ENCODE peak calls at places on chromosomes 13 and 19, in seven cellular contexts. One of them, this sample, is unnamed.

GRCh38 chr19:49807888-49808675 is 5.0 kb downstream of the FUZ start:
- DNase-seq in T1000: no peak
- DNase-seq in M059J: no peak
- DNase-seq in EH: no peak
- DNase-seq in neural crest cell: no peak
- DNase-seq in pancreas: no peak
- DNase-seq in activated naive CD8-positive, alpha-beta T cell treated with anti-CD3 and anti-CD28 coated beads for 36 hours: no peak
- DNase-seq in this sample: no peak

GRCh38 chr13:86633346-86633745 is 834.1 kb upstream of the SLITRK6 start:
- DNase-seq in T1000: no peak
- DNase-seq in M059J: no peak
- DNase-seq in EH: no peak
- DNase-seq in neural crest cell: no peak
- DNase-seq in pancreas: no peak
- DNase-seq in activated naive CD8-positive, alpha-beta T cell treated with anti-CD3 and anti-CD28 coated beads for 36 hours: no peak
- DNase-seq in this sample: no peak

GRCh38 chr19:3360494-3361383 is 5.6 kb upstream of the NFIC start:
- DNase-seq in T1000: no peak
- DNase-seq in M059J: no peak
- DNase-seq in EH: peak; percentile 46
- DNase-seq in neural crest cell: no peak
- DNase-seq in pancreas: peak; percentile 75
- DNase-seq in activated naive CD8-positive, alpha-beta T cell treated with anti-CD3 and anti-CD28 coated beads for 36 hours: peak; percentile 81
- DNase-seq in this sample: no peak

GRCh38 chr19:16043156-16043757 is 33.0 kb upstream of the TPM4 start:
- DNase-seq in T1000: no peak
- DNase-seq in M059J: no peak
- DNase-seq in EH: no peak
- DNase-seq in neural crest cell: no peak
- DNase-seq in pancreas: no peak
- DNase-seq in activated naive CD8-positive, alpha-beta T cell treated with anti-CD3 and anti-CD28 coated beads for 36 hours: no peak
- DNase-seq in this sample: no peak

GRCh38 chr13:83845121-83845520 is 37.2 kb downstream of the SLITRK1 start:
- DNase-seq in T1000: no peak
- DNase-seq in M059J: no peak
- DNase-seq in EH: peak; percentile 67
- DNase-seq in neural crest cell: no peak
- DNase-seq in pancreas: no peak
- DNase-seq in activated naive CD8-positive, alpha-beta T cell treated with anti-CD3 and anti-CD28 coated beads for 36 hours: no peak
- DNase-seq in this sample: no peak

GRCh38 chr13:50244913-50245574 is 229.8 kb downstream of the KCNRG start:
- DNase-seq in T1000: peak; percentile 30
- DNase-seq in M059J: peak; percentile 94
- DNase-seq in EH: peak; percentile 86
- DNase-seq in neural crest cell: no peak
- DNase-seq in pancreas: peak; percentile 38
- DNase-seq in activated naive CD8-positive, alpha-beta T cell treated with anti-CD3 and anti-CD28 coated beads for 36 hours: peak; percentile 67
- DNase-seq in this sample: no peak

GRCh38 chr13:104843328-104843727 is 1692.1 kb downstream of the EFNB2 start:
- DNase-seq in T1000: no peak
- DNase-seq in M059J: no peak
- DNase-seq in EH: no peak
- DNase-seq in neural crest cell: no peak
- DNase-seq in pancreas: no peak
- DNase-seq in activated naive CD8-positive, alpha-beta T cell treated with anti-CD3 and anti-CD28 coated beads for 36 hours: no peak
- DNase-seq in this sample: no peak

GRCh38 chr19:44990966-44991365 is 10.3 kb upstream of the RELB start:
- DNase-seq in T1000: no peak
- DNase-seq in M059J: no peak
- DNase-seq in EH: no peak
- DNase-seq in neural crest cell: no peak
- DNase-seq in pancreas: no peak
- DNase-seq in activated naive CD8-positive, alpha-beta T cell treated with anti-CD3 and anti-CD28 coated beads for 36 hours: no peak
- DNase-seq in this sample: no peak

GRCh38 chr19:51568456-51568855 is 2.6 kb upstream of the ZNF175 start:
- DNase-seq in T1000: no peak
- DNase-seq in M059J: peak; percentile 36
- DNase-seq in EH: no peak
- DNase-seq in neural crest cell: no peak
- DNase-seq in pancreas: no peak
- DNase-seq in activated naive CD8-positive, alpha-beta T cell treated with anti-CD3 and anti-CD28 coated beads for 36 hours: no peak
- DNase-seq in this sample: no peak

GRCh38 chr13:48801255-48801654 is 147.5 kb downstream of the CYSLTR2 start:
- DNase-seq in T1000: no peak
- DNase-seq in M059J: peak; percentile 32
- DNase-seq in EH: peak; percentile 76
- DNase-seq in neural crest cell: no peak
- DNase-seq in pancreas: no peak
- DNase-seq in activated naive CD8-positive, alpha-beta T cell treated with anti-CD3 and anti-CD28 coated beads for 36 hours: no peak
- DNase-seq in this sample: no peak

GRCh38 chr19:17471410-17472125 is 1.2 kb downstream of the SLC27A1 start:
- DNase-seq in T1000: no peak
- DNase-seq in M059J: no peak
- DNase-seq in EH: no peak
- DNase-seq in neural crest cell: no peak
- DNase-seq in pancreas: no peak
- DNase-seq in activated naive CD8-positive, alpha-beta T cell treated with anti-CD3 and anti-CD28 coated beads for 36 hours: no peak
- DNase-seq in this sample: no peak

GRCh38 chr19:4567584-4568071 is 8.1 kb upstream of the SEMA6B start:
- DNase-seq in T1000: peak; percentile 15
- DNase-seq in M059J: peak; percentile 41
- DNase-seq in EH: peak; percentile 50
- DNase-seq in neural crest cell: peak; percentile 90
- DNase-seq in pancreas: peak; percentile 49
- DNase-seq in activated naive CD8-positive, alpha-beta T cell treated with anti-CD3 and anti-CD28 coated beads for 36 hours: peak; percentile 64
- DNase-seq in this sample: peak; percentile 60

GRCh38 chr13:81602236-81602635 is 1261.3 kb upstream of the SPRY2 start:
- DNase-seq in T1000: no peak
- DNase-seq in M059J: no peak
- DNase-seq in EH: no peak
- DNase-seq in neural crest cell: no peak
- DNase-seq in pancreas: no peak
- DNase-seq in activated naive CD8-positive, alpha-beta T cell treated with anti-CD3 and anti-CD28 coated beads for 36 hours: no peak
- DNase-seq in this sample: no peak

GRCh38 chr19:32022044-32022945 is 323.1 kb upstream of the ZNF507 start:
- DNase-seq in T1000: no peak
- DNase-seq in M059J: no peak
- DNase-seq in EH: no peak
- DNase-seq in neural crest cell: no peak
- DNase-seq in pancreas: no peak
- DNase-seq in activated naive CD8-positive, alpha-beta T cell treated with anti-CD3 and anti-CD28 coated beads for 36 hours: no peak
- DNase-seq in this sample: no peak

GRCh38 chr19:18587561-18587960 is 1.0 kb upstream of the REX1BD start:
- DNase-seq in T1000: no peak
- DNase-seq in M059J: no peak
- DNase-seq in EH: no peak
- DNase-seq in neural crest cell: no peak
- DNase-seq in pancreas: no peak
- DNase-seq in activated naive CD8-positive, alpha-beta T cell treated with anti-CD3 and anti-CD28 coated beads for 36 hours: no peak
- DNase-seq in this sample: no peak

GRCh38 chr13:51684076-51684475 is 99.8 kb downstream of the WDFY2 start:
- DNase-seq in T1000: no peak
- DNase-seq in M059J: peak; percentile 45
- DNase-seq in EH: peak; percentile 67
- DNase-seq in neural crest cell: no peak
- DNase-seq in pancreas: no peak
- DNase-seq in activated naive CD8-positive, alpha-beta T cell treated with anti-CD3 and anti-CD28 coated beads for 36 hours: no peak
- DNase-seq in this sample: no peak

GRCh38 chr19:7366701-7367420 is 18.1 kb downstream of the ARHGEF18 start:
- DNase-seq in T1000: no peak
- DNase-seq in M059J: peak; percentile 68
- DNase-seq in EH: peak; percentile 59
- DNase-seq in neural crest cell: no peak
- DNase-seq in pancreas: no peak
- DNase-seq in activated naive CD8-positive, alpha-beta T cell treated with anti-CD3 and anti-CD28 coated beads for 36 hours: peak; percentile 24
- DNase-seq in this sample: no peak

GRCh38 chr13:38769526-38769925 is 82.6 kb downstream of the FREM2 start:
- DNase-seq in T1000: no peak
- DNase-seq in M059J: no peak
- DNase-seq in EH: no peak
- DNase-seq in neural crest cell: no peak
- DNase-seq in pancreas: no peak
- DNase-seq in activated naive CD8-positive, alpha-beta T cell treated with anti-CD3 and anti-CD28 coated beads for 36 hours: no peak
- DNase-seq in this sample: no peak

GRCh38 chr19:6772028-6772865 is at the start of gene VAV1:
- DNase-seq in T1000: no peak
- DNase-seq in M059J: no peak
- DNase-seq in EH: no peak
- DNase-seq in neural crest cell: no peak
- DNase-seq in pancreas: no peak
- DNase-seq in activated naive CD8-positive, alpha-beta T cell treated with anti-CD3 and anti-CD28 coated beads for 36 hours: peak; percentile 81
- DNase-seq in this sample: no peak

GRCh38 chr13:24277721-24278120 is 31.7 kb upstream of the C1QTNF9 start:
- DNase-seq in T1000: no peak
- DNase-seq in M059J: no peak
- DNase-seq in EH: no peak
- DNase-seq in neural crest cell: no peak
- DNase-seq in pancreas: no peak
- DNase-seq in activated naive CD8-positive, alpha-beta T cell treated with anti-CD3 and anti-CD28 coated beads for 36 hours: no peak
- DNase-seq in this sample: no peak

GRCh38 chr19:45495178-45495577 is 1.7 kb downstream of the RTN2 start:
- DNase-seq in T1000: no peak
- DNase-seq in M059J: no peak
- DNase-seq in EH: no peak
- DNase-seq in neural crest cell: no peak
- DNase-seq in pancreas: no peak
- DNase-seq in activated naive CD8-positive, alpha-beta T cell treated with anti-CD3 and anti-CD28 coated beads for 36 hours: no peak
- DNase-seq in this sample: no peak

GRCh38 chr13:93875527-93875926 is 604.0 kb downstream of the DCT start:
- DNase-seq in T1000: no peak
- DNase-seq in M059J: no peak
- DNase-seq in EH: peak; percentile 18
- DNase-seq in neural crest cell: no peak
- DNase-seq in pancreas: no peak
- DNase-seq in activated naive CD8-positive, alpha-beta T cell treated with anti-CD3 and anti-CD28 coated beads for 36 hours: no peak
- DNase-seq in this sample: no peak

GRCh38 chr13:22278336-22278929 is 607.6 kb downstream of the FGF9 start:
- DNase-seq in T1000: no peak
- DNase-seq in M059J: peak; percentile 1
- DNase-seq in EH: peak; percentile 8
- DNase-seq in neural crest cell: peak; percentile 47
- DNase-seq in pancreas: peak; percentile 73
- DNase-seq in activated naive CD8-positive, alpha-beta T cell treated with anti-CD3 and anti-CD28 coated beads for 36 hours: peak; percentile 38
- DNase-seq in this sample: peak; percentile 8

GRCh38 chr19:48498576-48498879 is 13.1 kb downstream of the LMTK3 start:
- DNase-seq in T1000: no peak
- DNase-seq in M059J: no peak
- DNase-seq in EH: no peak
- DNase-seq in neural crest cell: no peak
- DNase-seq in pancreas: no peak
- DNase-seq in activated naive CD8-positive, alpha-beta T cell treated with anti-CD3 and anti-CD28 coated beads for 36 hours: no peak
- DNase-seq in this sample: no peak

GRCh38 chr13:49238621-49239020 is 9.1 kb upstream of the CDADC1 start:
- DNase-seq in T1000: no peak
- DNase-seq in M059J: peak; percentile 80
- DNase-seq in EH: peak; percentile 64
- DNase-seq in neural crest cell: no peak
- DNase-seq in pancreas: no peak
- DNase-seq in activated naive CD8-positive, alpha-beta T cell treated with anti-CD3 and anti-CD28 coated beads for 36 hours: no peak
- DNase-seq in this sample: no peak

GRCh38 chr13:59442946-59443345 is 720.8 kb downstream of the DIAPH3 start:
- DNase-seq in T1000: no peak
- DNase-seq in M059J: no peak
- DNase-seq in EH: no peak
- DNase-seq in neural crest cell: no peak
- DNase-seq in pancreas: no peak
- DNase-seq in activated naive CD8-positive, alpha-beta T cell treated with anti-CD3 and anti-CD28 coated beads for 36 hours: no peak
- DNase-seq in this sample: no peak

GRCh38 chr13:58994778-58995177 is 1169.0 kb downstream of the DIAPH3 start:
- DNase-seq in T1000: no peak
- DNase-seq in M059J: peak; percentile 43
- DNase-seq in EH: no peak
- DNase-seq in neural crest cell: no peak
- DNase-seq in pancreas: no peak
- DNase-seq in activated naive CD8-positive, alpha-beta T cell treated with anti-CD3 and anti-CD28 coated beads for 36 hours: no peak
- DNase-seq in this sample: no peak

GRCh38 chr13:41389580-41389979 is 67.8 kb upstream of the RGCC start:
- DNase-seq in T1000: no peak
- DNase-seq in M059J: no peak
- DNase-seq in EH: no peak
- DNase-seq in neural crest cell: no peak
- DNase-seq in pancreas: no peak
- DNase-seq in activated naive CD8-positive, alpha-beta T cell treated with anti-CD3 and anti-CD28 coated beads for 36 hours: no peak
- DNase-seq in this sample: no peak

GRCh38 chr19:1239796-1240737 is 1.5 kb upstream of the ATP5F1D start:
- DNase-seq in T1000: peak; percentile 95
- DNase-seq in M059J: peak; percentile 79
- DNase-seq in EH: peak; percentile 88
- DNase-seq in neural crest cell: peak; percentile 96
- DNase-seq in pancreas: peak; percentile 82
- DNase-seq in activated naive CD8-positive, alpha-beta T cell treated with anti-CD3 and anti-CD28 coated beads for 36 hours: peak; percentile 98
- DNase-seq in this sample: peak; percentile 94

GRCh38 chr19:9650345-9650744 is 24.6 kb downstream of the ZNF562 start:
- DNase-seq in T1000: no peak
- DNase-seq in M059J: no peak
- DNase-seq in EH: no peak
- DNase-seq in neural crest cell: no peak
- DNase-seq in pancreas: no peak
- DNase-seq in activated naive CD8-positive, alpha-beta T cell treated with anti-CD3 and anti-CD28 coated beads for 36 hours: no peak
- DNase-seq in this sample: no peak

GRCh38 chr13:43261018-43261417 is 237.6 kb downstream of the DNAJC15 start:
- DNase-seq in T1000: no peak
- DNase-seq in M059J: peak; percentile 32
- DNase-seq in EH: peak; percentile 86
- DNase-seq in neural crest cell: no peak
- DNase-seq in pancreas: no peak
- DNase-seq in activated naive CD8-positive, alpha-beta T cell treated with anti-CD3 and anti-CD28 coated beads for 36 hours: no peak
- DNase-seq in this sample: no peak

GRCh38 chr13:106602178-106602577 is 34.2 kb upstream of the ARGLU1 start:
- DNase-seq in T1000: no peak
- DNase-seq in M059J: no peak
- DNase-seq in EH: no peak
- DNase-seq in neural crest cell: no peak
- DNase-seq in pancreas: peak; percentile 17
- DNase-seq in activated naive CD8-positive, alpha-beta T cell treated with anti-CD3 and anti-CD28 coated beads for 36 hours: no peak
- DNase-seq in this sample: no peak

GRCh38 chr19:5498817-5499535 is 43.8 kb downstream of the ZNRF4 start:
- DNase-seq in T1000: no peak
- DNase-seq in M059J: no peak
- DNase-seq in EH: no peak
- DNase-seq in neural crest cell: peak; percentile 22
- DNase-seq in pancreas: no peak
- DNase-seq in activated naive CD8-positive, alpha-beta T cell treated with anti-CD3 and anti-CD28 coated beads for 36 hours: no peak
- DNase-seq in this sample: peak; percentile 89

GRCh38 chr19:56211718-56212117 is 9.6 kb downstream of the ZSCAN5C start:
- DNase-seq in T1000: no peak
- DNase-seq in M059J: no peak
- DNase-seq in EH: no peak
- DNase-seq in neural crest cell: no peak
- DNase-seq in pancreas: no peak
- DNase-seq in activated naive CD8-positive, alpha-beta T cell treated with anti-CD3 and anti-CD28 coated beads for 36 hours: no peak
- DNase-seq in this sample: no peak

GRCh38 chr19:34430738-34431625 is 2.8 kb downstream of the UBA2 start:
- DNase-seq in T1000: no peak
- DNase-seq in M059J: peak; percentile 49
- DNase-seq in EH: peak; percentile 54
- DNase-seq in neural crest cell: no peak
- DNase-seq in pancreas: no peak
- DNase-seq in activated naive CD8-positive, alpha-beta T cell treated with anti-CD3 and anti-CD28 coated beads for 36 hours: peak; percentile 20
- DNase-seq in this sample: peak; percentile 20

GRCh38 chr13:24023073-24023472 is 125.8 kb upstream of the C1QTNF9B start:
- DNase-seq in T1000: no peak
- DNase-seq in M059J: no peak
- DNase-seq in EH: no peak
- DNase-seq in neural crest cell: no peak
- DNase-seq in pancreas: no peak
- DNase-seq in activated naive CD8-positive, alpha-beta T cell treated with anti-CD3 and anti-CD28 coated beads for 36 hours: no peak
- DNase-seq in this sample: no peak

GRCh38 chr19:29211562-29212416 is 1.2 kb downstream of the UQCRFS1 start:
- DNase-seq in T1000: no peak
- DNase-seq in M059J: peak; percentile 32
- DNase-seq in EH: peak; percentile 19
- DNase-seq in neural crest cell: no peak
- DNase-seq in pancreas: no peak
- DNase-seq in activated naive CD8-positive, alpha-beta T cell treated with anti-CD3 and anti-CD28 coated beads for 36 hours: peak; percentile 2
- DNase-seq in this sample: no peak

GRCh38 chr19:17159466-17160393 is 55.4 kb upstream of the USE1 start:
- DNase-seq in T1000: no peak
- DNase-seq in M059J: no peak
- DNase-seq in EH: peak; percentile 23
- DNase-seq in neural crest cell: no peak
- DNase-seq in pancreas: no peak
- DNase-seq in activated naive CD8-positive, alpha-beta T cell treated with anti-CD3 and anti-CD28 coated beads for 36 hours: no peak
- DNase-seq in this sample: no peak

This sample was measured in neuronal stem cell.